ENCODE peak calls at places on chromosomes 4 and X, in nine cellular contexts. Y is AG04450, E is upper lobe of right lung, N is neural crest cell, O is fibroblast of mammary gland, U is H9, Z is fibroblast of pulmonary artery, C is left lung, D is body of pancreas. X is an unnamed sample.
A peak's percentile ranks its signal among the peaks of the same experiment; 100 is the strongest.

GRCh38 chrX:73877687-73878086 is 314.7 kb downstream of the CHIC1 start:
- DNase-seq in Y (no peak), E (no peak), N (no peak), O (no peak), U (peak; percentile 58), Z (no peak), C (no peak), D (no peak), X (no peak)

GRCh38 chrX:56745019-56745418 is 16.0 kb downstream of the NBDY start:
- DNase-seq in Y (peak; percentile 29), E (no peak), N (no peak), O (peak; percentile 84), U (no peak), Z (peak; percentile 74), C (no peak), D (no peak), X (no peak)

GRCh38 chr4:8701101-8702019 is 108.8 kb downstream of the CPZ start:
- DNase-seq in Y (no peak), E (peak; percentile 55), N (no peak), O (no peak), U (peak; percentile 12), Z (no peak), C (no peak), D (no peak), X (no peak)

GRCh38 chr4:8938623-8939022 is 67.0 kb upstream of the HMX1 start:
- DNase-seq in Y (no peak), E (no peak), N (no peak), O (no peak), U (no peak), Z (no peak), C (no peak), D (no peak), X (no peak)

GRCh38 chrX:42237956-42238355 is 314.6 kb upstream of the CASK start:
- DNase-seq in Y (no peak), E (no peak), N (no peak), O (no peak), U (no peak), Z (no peak), C (no peak), D (no peak), X (no peak)

GRCh38 chrX:115650916-115651315 is 89.9 kb downstream of the PLS3 start:
- DNase-seq in Y (no peak), E (no peak), N (peak; percentile 57), O (peak; percentile 56), U (peak; percentile 71), Z (peak; percentile 50), C (no peak), D (peak; percentile 11), X (peak; percentile 38)

GRCh38 chr4:24794111-24794860 is 1.1 kb upstream of the SOD3 start:
- DNase-seq in Y (no peak), E (no peak), N (no peak), O (peak; percentile 74), U (no peak), Z (peak; percentile 66), C (no peak), D (no peak), X (no peak)

GRCh38 chr4:173924561-173924960 is 358.9 kb downstream of the FBXO8 start:
- DNase-seq in Y (no peak), E (no peak), N (no peak), O (no peak), U (no peak), Z (peak; percentile 18), C (no peak), D (no peak), X (no peak)

GRCh38 chrX:154295664-154296310 is at the start of gene TKTL1:
- DNase-seq in Y (no peak), E (no peak), N (no peak), O (no peak), U (no peak), Z (no peak), C (no peak), D (no peak), X (no peak)

GRCh38 chr4:113969935-113970334 is 9.5 kb downstream of the ARSJ start:
- DNase-seq in Y (no peak), E (no peak), N (no peak), O (peak; percentile 55), U (no peak), Z (peak; percentile 46), C (no peak), D (no peak), X (no peak)

GRCh38 chrX:10103023-10103422 is 53.8 kb upstream of the CLCN4 start:
- DNase-seq in Y (no peak), E (no peak), N (no peak), O (peak; percentile 38), U (no peak), Z (no peak), C (no peak), D (peak; percentile 25), X (no peak)

GRCh38 chrX:108437789-108438623 is at the start of gene COL4A6:
- DNase-seq in Y (no peak), E (peak; percentile 53), N (peak; percentile 32), O (no peak), U (peak; percentile 85), Z (no peak), C (no peak), D (no peak), X (peak; percentile 17)

DNA sequence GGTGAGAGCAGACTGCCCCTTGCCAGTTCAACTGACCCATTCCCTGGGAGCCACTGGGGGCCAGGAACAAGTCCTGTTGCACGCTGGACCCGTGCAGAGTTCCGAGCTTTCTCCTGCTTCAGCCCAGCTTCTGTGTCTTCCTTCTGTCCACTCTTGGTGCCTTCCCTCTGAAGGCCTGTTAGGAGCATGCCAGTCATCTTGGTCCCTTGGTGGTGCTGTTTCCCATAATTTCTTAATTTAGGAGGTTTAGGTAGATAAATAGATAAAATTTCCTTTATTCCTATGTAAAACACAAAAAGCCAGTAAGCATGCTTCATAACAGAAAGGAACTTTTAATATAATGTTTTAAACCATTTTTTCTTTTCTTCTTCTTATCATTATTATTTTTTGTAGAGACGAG is 672.7 kb downstream of the CCSER1 start:
- DNase-seq in Y (no peak), E (no peak), N (no peak), O (no peak), U (no peak), Z (peak; percentile 0), C (no peak), D (no peak), X (no peak)
- TF ChIP-seq CTCF in Y (no peak), E (no peak), N (no peak), O (no peak), U (peak; percentile 21), Z (no peak), C (no peak), D (no peak), X (no peak)

DNA sequence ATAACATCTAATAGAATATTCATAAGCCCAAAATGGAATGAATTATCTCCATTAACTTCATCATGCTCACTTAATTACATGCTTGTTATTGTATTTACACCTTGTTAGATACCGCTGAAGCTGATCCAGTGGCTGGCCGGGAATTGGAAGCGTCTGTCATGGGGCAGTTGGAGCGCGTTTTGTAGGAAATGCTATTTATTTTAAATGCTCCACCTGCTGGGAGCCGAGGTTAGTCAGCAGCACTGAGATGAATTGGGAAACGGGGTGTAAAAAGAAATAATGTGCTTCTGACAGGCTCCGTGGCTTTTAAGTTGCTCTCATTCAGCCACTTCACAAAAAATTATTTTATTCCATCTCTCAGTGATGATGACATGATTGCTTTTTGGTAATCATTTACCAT is 25.2 kb downstream of the ARX start:
- DNase-seq in Y (no peak), E (no peak), N (no peak), O (no peak), U (peak; percentile 43), Z (no peak), C (no peak), D (no peak), X (peak; percentile 22)
- TF ChIP-seq CTCF in Y (peak; percentile 12), E (no peak), N (peak; percentile 34), O (no peak), U (peak; percentile 49), Z (no peak), C (no peak), D (no peak), X (no peak)

GRCh38 chr4:142913461-142914030 is 67.4 kb upstream of the INPP4B start:
- DNase-seq in Y (no peak), E (no peak), N (no peak), O (peak; percentile 6), U (no peak), Z (no peak), C (no peak), D (no peak), X (no peak)

GRCh38 chr4:142923619-142924018 is 77.5 kb upstream of the INPP4B start:
- DNase-seq in Y (no peak), E (no peak), N (no peak), O (no peak), U (no peak), Z (no peak), C (no peak), D (no peak), X (no peak)

GRCh38 chr4:142913034-142913433 is 66.9 kb upstream of the INPP4B start:
- DNase-seq in Y (no peak), E (no peak), N (no peak), O (no peak), U (no peak), Z (no peak), C (no peak), D (no peak), X (no peak)

GRCh38 chr4:142922720-142923119 is 76.6 kb upstream of the INPP4B start:
- DNase-seq in Y (no peak), E (no peak), N (no peak), O (no peak), U (no peak), Z (no peak), C (no peak), D (no peak), X (no peak)

DNA sequence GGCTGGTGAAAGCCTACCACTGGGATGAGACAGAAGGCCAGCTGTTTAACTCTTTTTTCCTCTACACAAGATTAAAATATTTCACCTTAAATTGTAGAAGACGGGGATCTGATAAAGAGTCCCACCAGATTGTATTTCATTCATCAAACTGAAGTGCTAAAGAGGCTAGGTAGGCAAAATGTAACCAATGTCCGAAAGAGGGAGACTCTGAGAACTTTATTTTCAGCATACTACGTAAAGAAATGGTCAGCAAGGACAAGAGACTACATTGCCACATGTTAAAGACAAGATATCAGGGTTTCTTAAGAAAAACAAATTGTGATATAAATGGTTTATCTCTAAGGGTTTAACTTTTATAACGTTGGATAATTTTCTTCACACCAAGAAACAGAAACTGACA is 71.6 kb upstream of the INPP4B start:
- DNase-seq in Y (no peak), E (no peak), N (no peak), O (no peak), U (no peak), Z (no peak), C (no peak), D (no peak), X (no peak)
- TF ChIP-seq CTCF in Y (no peak), E (no peak), N (no peak), O (no peak), U (no peak), Z (no peak), C (no peak), D (no peak), X (no peak)

DNA sequence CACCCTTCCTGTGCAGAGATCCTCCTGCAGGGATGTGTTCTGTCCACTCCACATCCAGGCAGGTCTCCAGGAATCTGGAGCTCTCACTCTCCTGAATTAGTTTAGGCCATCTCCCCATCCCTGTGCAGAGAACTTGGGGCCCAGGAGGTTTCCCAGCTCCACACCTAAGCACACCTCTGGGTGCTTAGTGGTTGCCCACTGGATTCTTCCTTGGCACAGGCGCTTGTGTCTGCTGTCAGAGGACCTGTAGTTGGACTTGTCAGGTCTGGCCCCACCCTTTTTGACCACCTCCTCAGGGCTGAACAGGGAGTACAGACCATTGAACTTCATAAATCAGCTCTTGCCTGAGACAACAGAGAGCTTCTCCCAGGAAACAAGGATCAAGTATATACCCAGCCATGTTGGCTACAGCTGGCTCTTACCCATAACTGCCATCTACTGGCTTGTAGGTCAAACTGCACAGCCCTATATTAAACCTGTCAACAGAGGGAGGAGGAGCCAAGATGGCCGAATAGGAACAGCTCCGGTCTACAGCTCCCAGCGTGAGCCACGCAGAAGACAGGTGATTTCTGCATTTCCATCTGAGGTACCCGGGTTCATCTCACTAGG is 275.5 kb downstream of the PPARGC1A start:
- DNase-seq in Y (no peak), E (no peak), N (no peak), O (peak; percentile 2), U (peak; percentile 62), Z (peak; percentile 58), C (no peak), D (no peak), X (no peak)
- TF ChIP-seq CTCF in Y (peak; percentile 10), E (peak; percentile 44), N (peak; percentile 51), O (peak; percentile 6), U (peak; percentile 60), Z (peak; percentile 49), C (peak; percentile 16), D (no peak), X (no peak)

X was measured in glutamatergic neuron.